ENCODE peak calls at places on chromosomes 1 and 21, in ten cellular contexts. M, F, Y, U, N, V, J, P, C and R are unnamed samples.

GRCh38 chr1:13725714-13726175 is 25.8 kb downstream of the PRDM2 start:
- DNase-seq in M (no peak), F (peak; percentile 60), Y (peak; percentile 59), U (peak; percentile 12), N (peak; percentile 66), V (no peak), J (peak; percentile 49), P (peak; percentile 80), C (peak; percentile 18), R (peak; percentile 16)

GRCh38 chr1:160830321-160831153 is 32.1 kb downstream of the CD244 start:
- DNase-seq in M (peak; percentile 45), F (peak; percentile 93), Y (peak; percentile 56), U (peak; percentile 94), N (peak; percentile 81), V (peak; percentile 37), J (peak; percentile 71), P (peak; percentile 91), C (peak; percentile 23), R (peak; percentile 59)

GRCh38 chr1:238111521-238111920 is 220.8 kb upstream of the ZP4 start:
- DNase-seq in M (no peak), F (no peak), Y (no peak), U (no peak), N (no peak), V (no peak), J (no peak), P (no peak), C (no peak), R (no peak)

GRCh38 chr1:192474080-192474683 is 101.4 kb upstream of the RGS1 start:
- DNase-seq in M (no peak), F (peak; percentile 60), Y (peak; percentile 25), U (peak; percentile 30), N (peak; percentile 33), V (peak; percentile 56), J (peak; percentile 34), P (no peak), C (no peak), R (peak; percentile 47)

GRCh38 chr1:234987415-234988159 is 141.1 kb downstream of the TOMM20 start:
- DNase-seq in M (peak; percentile 76), F (peak; percentile 72), Y (peak; percentile 79), U (peak; percentile 52), N (no peak), V (peak; percentile 32), J (no peak), P (peak; percentile 75), C (peak; percentile 51), R (peak; percentile 93)

GRCh38 chr1:31725777-31726535 is 22.1 kb upstream of the COL16A1 start:
- DNase-seq in M (no peak), F (no peak), Y (no peak), U (no peak), N (no peak), V (no peak), J (no peak), P (no peak), C (no peak), R (no peak)

GRCh38 chr21:26909972-26910371 is 56.9 kb downstream of the ADAMTS5 start:
- DNase-seq in M (no peak), F (peak; percentile 25), Y (peak; percentile 11), U (no peak), N (no peak), V (no peak), J (no peak), P (no peak), C (peak; percentile 17), R (no peak)

GRCh38 chr1:239854956-239855355 is 236.7 kb upstream of the FMN2 start:
- DNase-seq in M (no peak), F (no peak), Y (no peak), U (no peak), N (no peak), V (no peak), J (no peak), P (no peak), C (no peak), R (no peak)

GRCh38 chr1:168585191-168585590 is 8.8 kb downstream of the XCL1 start:
- DNase-seq in M (no peak), F (peak; percentile 61), Y (no peak), U (no peak), N (no peak), V (no peak), J (no peak), P (no peak), C (no peak), R (no peak)

GRCh38 chr21:26800455-26801454 is 44.5 kb downstream of the ADAMTS1 start:
- DNase-seq in M (peak; percentile 57), F (no peak), Y (peak; percentile 93), U (no peak), N (no peak), V (no peak), J (no peak), P (no peak), C (no peak), R (no peak)

GRCh38 chr1:37660646-37661045 is 26.0 kb upstream of the RSPO1 start:
- DNase-seq in M (no peak), F (no peak), Y (no peak), U (no peak), N (no peak), V (no peak), J (no peak), P (no peak), C (no peak), R (no peak)

GRCh38 chr21:41660748-41661147 is 106.1 kb downstream of the RIPK4 start:
- DNase-seq in M (no peak), F (no peak), Y (no peak), U (no peak), N (no peak), V (no peak), J (no peak), P (no peak), C (no peak), R (no peak)

GRCh38 chr1:168520052-168520751 is 23.6 kb downstream of the XCL2 start:
- DNase-seq in M (no peak), F (no peak), Y (no peak), U (no peak), N (peak; percentile 40), V (no peak), J (no peak), P (peak; percentile 64), C (no peak), R (no peak)

GRCh38 chr1:156214024-156214748 is 1.4 kb downstream of the PMF1 start:
- DNase-seq in M (no peak), F (peak; percentile 68), Y (peak; percentile 79), U (peak; percentile 48), N (peak; percentile 19), V (no peak), J (no peak), P (peak; percentile 67), C (no peak), R (no peak)

GRCh38 chr1:16425125-16426025 is 11.8 kb downstream of the SPATA21 start:
- DNase-seq in M (no peak), F (no peak), Y (no peak), U (no peak), N (no peak), V (no peak), J (no peak), P (no peak), C (no peak), R (no peak)

GRCh38 chr1:226643167-226643566 is 94.6 kb downstream of the STUM start:
- DNase-seq in M (no peak), F (peak; percentile 88), Y (peak; percentile 83), U (peak; percentile 66), N (peak; percentile 46), V (no peak), J (no peak), P (peak; percentile 89), C (peak; percentile 75), R (no peak)

GRCh38 chr1:110319332-110320167 is 19.6 kb upstream of the RBM15 start:
- DNase-seq in M (no peak), F (no peak), Y (peak; percentile 19), U (peak; percentile 13), N (no peak), V (no peak), J (no peak), P (no peak), C (no peak), R (no peak)

GRCh38 chr1:28190337-28190979 is 14.0 kb upstream of the PTAFR start:
- DNase-seq in M (no peak), F (peak; percentile 24), Y (peak; percentile 27), U (no peak), N (no peak), V (no peak), J (no peak), P (peak; percentile 38), C (no peak), R (no peak)

GRCh38 chr1:2547210-2548067 is 8.7 kb upstream of the TNFRSF14 start:
- DNase-seq in M (peak; percentile 48), F (peak; percentile 32), Y (no peak), U (no peak), N (no peak), V (no peak), J (no peak), P (peak; percentile 81), C (no peak), R (no peak)

GRCh38 chr1:97999320-97999719 is 78.5 kb upstream of the DPYD start:
- DNase-seq in M (no peak), F (no peak), Y (peak; percentile 97), U (no peak), N (no peak), V (no peak), J (no peak), P (no peak), C (no peak), R (peak; percentile 27)